ENCODE peak calls at places on chromosomes 16 and 17, in seven cellular contexts. Y is ovary, D is aorta, L is HL-60, R is mammary epithelial cell, K is brain microvascular endothelial cell, A is A549. W is an unnamed sample.

GRCh38 chr17:16997514-16998429 is 25.9 kb upstream of the TNFRSF13B start:
- DNase-seq in Y (no peak), D (no peak), L (peak; percentile 63), R (peak; percentile 47), K (peak; percentile 16), A (peak; percentile 80), W (no peak)

GRCh38 chr17:41655611-41656111 is 31.3 kb upstream of the KRT17 start:
- DNase-seq in Y (no peak), D (no peak), L (no peak), R (peak; percentile 100), K (no peak), A (peak; percentile 51), W (peak; percentile 100)

GRCh38 chr16:83068686-83069085 is 441.9 kb downstream of the CDH13 start:
- DNase-seq in Y (no peak), D (no peak), L (no peak), R (no peak), K (peak; percentile 49), A (no peak), W (no peak)

GRCh38 chr16:57262841-57263584 is 18.0 kb downstream of the ARL2BP start:
- DNase-seq in Y (no peak), D (no peak), L (no peak), R (peak; percentile 35), K (no peak), A (no peak), W (no peak)

GRCh38 chr17:17959520-17960361 is 12.5 kb downstream of the TOM1L2 start:
- DNase-seq in Y (no peak), D (no peak), L (no peak), R (no peak), K (no peak), A (peak; percentile 56), W (no peak)

GRCh38 chr16:35305476-35305875 is 1846.1 kb downstream of the TP53TG3F start:
- DNase-seq in Y (no peak), D (no peak), L (no peak), R (peak; percentile 85), K (no peak), A (no peak), W (peak; percentile 85)

GRCh38 chr16:20971420-20971819 is 70.8 kb downstream of the LYRM1 start:
- DNase-seq in Y (no peak), D (no peak), L (no peak), R (peak; percentile 82), K (no peak), A (no peak), W (peak; percentile 72)

GRCh38 chr16:89506791-89507191 is 1.4 kb upstream of the SPG7 start:
- DNase-seq in Y (no peak), D (no peak), L (no peak), R (no peak), K (no peak), A (no peak), W (no peak)

GRCh38 chr17:5901731-5902660 is 168.2 kb upstream of the WSCD1 start:
- DNase-seq in Y (no peak), D (no peak), L (no peak), R (no peak), K (no peak), A (no peak), W (no peak)

GRCh38 chr17:68302066-68302564 is 10.8 kb downstream of the ARSG start:
- DNase-seq in Y (peak; percentile 41), D (no peak), L (no peak), R (no peak), K (peak; percentile 40), A (no peak), W (no peak)

GRCh38 chr16:24729967-24730815 is 740 bp downstream of the TNRC6A start:
- DNase-seq in Y (peak; percentile 62), D (peak; percentile 53), L (no peak), R (no peak), K (peak; percentile 9), A (peak; percentile 9), W (no peak)

GRCh38 chr16:53518550-53519416 is 15.8 kb upstream of the AKTIP start:
- DNase-seq in Y (no peak), D (no peak), L (no peak), R (no peak), K (peak; percentile 74), A (no peak), W (no peak)

GRCh38 chr17:16135461-16135860 is 79.9 kb downstream of the NCOR1 start:
- DNase-seq in Y (no peak), D (no peak), L (no peak), R (no peak), K (no peak), A (no peak), W (no peak)

GRCh38 chr17:5530265-5530782 is 44.0 kb downstream of the MIS12 start:
- DNase-seq in Y (no peak), D (no peak), L (no peak), R (no peak), K (no peak), A (no peak), W (no peak)

GRCh38 chr17:40178021-40178601 is 841 bp downstream of the RAPGEFL1 start:
- DNase-seq in Y (no peak), D (no peak), L (no peak), R (no peak), K (no peak), A (no peak), W (no peak)

GRCh38 chr17:61394630-61395408 is 4.8 kb upstream of the TBX2 start:
- DNase-seq in Y (no peak), D (no peak), L (no peak), R (no peak), K (no peak), A (no peak), W (no peak)

GRCh38 chr16:54402270-54402669 is 115.7 kb upstream of the IRX3 start:
- DNase-seq in Y (no peak), D (no peak), L (no peak), R (no peak), K (no peak), A (no peak), W (no peak)

GRCh38 chr16:5621826-5622225 is 524.2 kb upstream of the EEF2KMT start:
- DNase-seq in Y (no peak), D (no peak), L (no peak), R (no peak), K (no peak), A (no peak), W (no peak)

GRCh38 chr16:88424536-88425230 is 28.4 kb upstream of the ZFPM1 start:
- DNase-seq in Y (no peak), D (peak; percentile 74), L (no peak), R (peak; percentile 21), K (no peak), A (no peak), W (no peak)

GRCh38 chr16:67672739-67673662 is 6.4 kb downstream of the C16orf86 start:
- DNase-seq in Y (peak; percentile 77), D (peak; percentile 84), L (peak; percentile 47), R (peak; percentile 39), K (peak; percentile 56), A (peak; percentile 58), W (no peak)

GRCh38 chr16:53099318-53100130 is 44.7 kb downstream of the CHD9 start:
- DNase-seq in Y (peak; percentile 91), D (peak; percentile 94), L (peak; percentile 90), R (peak; percentile 98), K (peak; percentile 86), A (peak; percentile 95), W (peak; percentile 80)

GRCh38 chr16:13438064-13438463 is 481.9 kb upstream of the ERCC4 start:
- DNase-seq in Y (no peak), D (no peak), L (no peak), R (no peak), K (no peak), A (no peak), W (no peak)

GRCh38 chr17:82787081-82787848 is 35.4 kb downstream of the TBCD start:
- DNase-seq in Y (no peak), D (no peak), L (no peak), R (peak; percentile 97), K (no peak), A (no peak), W (peak; percentile 96)

GRCh38 chr16:69762843-69763556 is 868 bp downstream of the WWP2 start:
- DNase-seq in Y (no peak), D (no peak), L (no peak), R (peak; percentile 20), K (peak; percentile 20), A (peak; percentile 23), W (no peak)

DNA sequence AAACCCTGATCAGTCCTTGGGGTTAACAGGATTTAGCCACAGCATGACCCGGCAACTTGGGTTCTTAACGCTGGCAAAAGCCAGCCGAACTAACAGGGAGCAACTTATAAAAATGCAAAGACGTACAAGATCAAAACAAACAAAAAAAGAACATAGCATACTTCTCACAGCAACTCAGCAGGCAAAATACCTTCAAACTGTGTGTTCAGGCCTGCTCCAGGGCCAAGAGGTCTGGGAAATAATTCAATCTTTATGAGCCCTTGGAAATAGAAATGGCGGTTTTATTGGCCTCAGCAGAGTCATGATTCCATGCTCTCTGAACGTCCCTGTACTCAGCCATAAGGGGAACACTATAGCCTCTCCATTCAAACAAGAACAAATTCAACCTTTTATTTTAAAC is 101.4 kb upstream of the C17orf78 start:
- DNase-seq in Y (no peak), D (no peak), L (no peak), R (no peak), K (no peak), A (no peak), W (no peak)
- H3K27ac ChIP-seq in Y (no peak overlapping the region), D (no peak overlapping the region), L (no peak overlapping the region), R (no peak overlapping the region), K (no peak overlapping the region), A (no peak overlapping the region), W (no peak overlapping the region)

DNA sequence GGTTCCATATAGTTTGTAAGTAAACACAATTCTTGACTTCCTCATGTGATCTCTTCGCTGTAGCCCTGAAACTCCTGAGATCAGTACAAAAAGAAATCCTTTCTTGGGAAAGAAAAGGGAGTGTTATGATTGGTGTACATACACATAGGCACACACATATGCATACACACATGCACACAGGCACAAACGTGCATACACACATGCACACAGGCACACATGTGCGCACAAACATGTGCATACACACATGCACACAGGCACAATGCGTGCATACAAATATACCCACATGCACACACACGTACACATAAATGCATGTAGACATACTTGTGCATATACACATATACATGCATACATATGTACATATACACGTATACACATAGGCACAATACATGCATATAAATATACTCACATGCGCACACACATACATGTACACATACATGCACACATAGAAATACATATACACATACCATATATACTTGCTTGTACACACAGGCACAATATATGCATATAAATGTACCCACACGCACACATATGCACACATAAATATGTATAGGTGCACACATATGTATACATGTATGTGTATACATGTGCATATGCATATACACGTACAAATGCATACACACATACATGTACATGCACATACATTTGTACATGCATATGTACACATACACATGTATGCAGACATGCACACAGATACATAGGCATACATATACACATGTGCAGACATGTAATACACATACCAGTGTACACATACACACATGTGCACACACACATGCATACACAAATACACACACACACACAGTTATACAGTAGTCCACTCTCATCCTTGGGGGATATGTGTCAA is 26.4 kb downstream of the CMIP start:
- DNase-seq in Y (no peak), D (no peak), L (no peak), R (no peak), K (no peak), A (no peak), W (no peak)
- H3K27ac ChIP-seq in Y (no peak overlapping the region), D (no peak overlapping the region), L (peak overlapping the region; percentile 54), R (no peak overlapping the region), K (no peak overlapping the region), A (peak overlapping the region; percentile 72), W (no peak overlapping the region)

GRCh38 chr17:80511222-80512180 is 33.1 kb upstream of the RPTOR start:
- DNase-seq in Y (no peak), D (no peak), L (no peak), R (no peak), K (no peak), A (no peak), W (no peak)
- H3K27ac ChIP-seq in Y (no peak overlapping the region), D (no peak overlapping the region), L (no peak overlapping the region), R (no peak overlapping the region), K (no peak overlapping the region), A (peak overlapping the region; percentile 70), W (no peak overlapping the region)

GRCh38 chr16:55480228-55480655 is 1.2 kb downstream of the MMP2 start:
- DNase-seq in Y (peak; percentile 97), D (peak; percentile 94), L (peak; percentile 58), R (peak; percentile 59), K (peak; percentile 90), A (no peak), W (no peak)
- H3K27ac ChIP-seq in Y (peak overlapping the region; percentile 83), D (peak overlapping the region; percentile 43), L (no peak overlapping the region), R (no peak overlapping the region), K (peak overlapping the region; percentile 36), A (no peak overlapping the region), W (no peak overlapping the region)